ENCODE peak calls at places on chromosomes 3 and 15, in seven cellular contexts. U is activated T-helper 2 cell treated with anti-CD3 and anti-CD28 coated beads, Interferon-gamma antibody, Interleukin-2, Interleukin-4, amounts not matched to agents 10 μg/mL and 5 μg/mL and 100 μg/mL, durations not matched to agents 14 hours and 24 hours and 36 hours; F is AG08395; M is hepatic stellate cell; I is A549; L is left cardiac atrium; W is astrocyte of the cerebellum. T is an unnamed sample.

GRCh38 chr3:52085883-52086282 is 29.5 kb upstream of the DUSP7 start:
- DNase-seq in W (no peak), I (no peak), U (no peak), L (peak; percentile 19), F (no peak), M (no peak), T (no peak)

GRCh38 chr15:34847598-34847997 is 52.2 kb upstream of the ACTC1 start:
- DNase-seq in M (no peak), L (no peak), F (no peak), U (no peak), W (no peak), I (no peak), T (peak; percentile 6)

GRCh38 chr3:73140772-73141434 is 79.4 kb downstream of the EBLN2 start:
- DNase-seq in I (no peak), W (no peak), U (no peak), L (no peak), F (no peak), M (no peak), T (no peak)

GRCh38 chr15:48385431-48385830 is 54.2 kb downstream of the DUT start:
- DNase-seq in U (no peak), L (no peak), W (peak; percentile 89), M (peak; percentile 64), I (no peak), F (peak; percentile 96), T (peak; percentile 99)

GRCh38 chr3:183381179-183381578 is 47.2 kb downstream of the MCF2L2 start:
- DNase-seq in F (no peak), M (peak; percentile 10), U (no peak), W (no peak), I (no peak), L (no peak), T (peak; percentile 68)

GRCh38 chr3:43649365-43649968 is 27.7 kb upstream of the ANO10 start:
- DNase-seq in M (no peak), L (no peak), I (no peak), F (no peak), W (no peak), U (no peak), T (no peak)

GRCh38 chr3:32892625-32893598 is 58.5 kb upstream of the CCR4 start:
- DNase-seq in L (no peak), W (no peak), M (no peak), I (no peak), U (no peak), F (no peak), T (no peak)

GRCh38 chr3:126342991-126343661 is 14.1 kb downstream of the KLF15 start:
- DNase-seq in W (no peak), F (no peak), M (no peak), I (no peak), U (no peak), L (no peak), T (peak; percentile 11)

GRCh38 chr3:150870406-150870805 is 34.8 kb downstream of the MINDY4B start:
- DNase-seq in M (peak; percentile 38), I (no peak), U (no peak), F (peak; percentile 62), W (peak; percentile 1), L (no peak), T (peak; percentile 68)

GRCh38 chr3:189953551-189953950 is 167.1 kb downstream of the P3H2 start:
- DNase-seq in I (no peak), M (no peak), L (no peak), W (peak; percentile 91), F (no peak), U (no peak), T (peak; percentile 32)

GRCh38 chr15:80967451-80967850 is 22.2 kb downstream of the MESD start:
- DNase-seq in I (no peak), U (no peak), M (peak; percentile 71), F (peak; percentile 91), L (no peak), W (peak; percentile 85), T (peak; percentile 86)

GRCh38 chr3:160437083-160437455 is 12.5 kb downstream of the TRIM59 start:
- DNase-seq in I (no peak), L (no peak), F (no peak), M (no peak), W (no peak), U (no peak), T (no peak)

GRCh38 chr3:38354588-38355344 is 8.2 kb downstream of the XYLB start:
- DNase-seq in I (no peak), F (peak; percentile 8), U (no peak), M (no peak), L (no peak), W (peak; percentile 55), T (peak; percentile 73)

GRCh38 chr3:194314669-194315068 is 36.5 kb downstream of the CPN2 start:
- DNase-seq in F (no peak), W (no peak), M (no peak), U (no peak), L (peak; percentile 20), I (no peak), T (no peak)

GRCh38 chr3:4976109-4976508 is 3.1 kb upstream of the BHLHE40 start:
- DNase-seq in W (no peak), U (peak; percentile 47), F (no peak), M (no peak), L (peak; percentile 58), I (peak; percentile 78), T (peak; percentile 58)

GRCh38 chr15:57352535-57353316 is 23.6 kb upstream of the CGNL1 start:
- DNase-seq in F (no peak), U (no peak), I (no peak), M (no peak), W (no peak), L (no peak), T (no peak)

GRCh38 chr3:54104084-54104483 is 18.3 kb upstream of the CACNA2D3 start:
- DNase-seq in I (no peak), U (no peak), M (no peak), L (no peak), W (no peak), F (no peak), T (no peak)

GRCh38 chr3:123373535-123373987 is 75.3 kb downstream of the ADCY5 start:
- DNase-seq in U (no peak), L (peak; percentile 56), M (no peak), F (no peak), I (no peak), W (no peak), T (no peak)

GRCh38 chr3:13009132-13009945 is 63.9 kb downstream of the IQSEC1 start:
- DNase-seq in F (no peak), L (peak; percentile 71), U (peak; percentile 25), M (no peak), I (no peak), W (no peak), T (no peak)

GRCh38 chr3:85312326-85312725 is 353.5 kb downstream of the CADM2 start:
- DNase-seq in W (no peak), L (no peak), I (no peak), U (no peak), M (no peak), F (no peak), T (no peak)

GRCh38 chr3:11288786-11289637 is 16.8 kb downstream of the ATG7 start:
- DNase-seq in M (peak; percentile 57), W (peak; percentile 78), L (no peak), I (peak; percentile 64), F (peak; percentile 64), U (no peak), T (peak; percentile 94)

GRCh38 chr3:79994397-79994796 is 226.6 kb upstream of the ROBO1 start:
- DNase-seq in M (no peak), U (no peak), I (no peak), W (no peak), F (no peak), L (no peak), T (no peak)

GRCh38 chr3:186589856-186590579 is 19.5 kb downstream of the DNAJB11 start:
- DNase-seq in I (no peak), W (no peak), F (no peak), L (peak; percentile 36), U (no peak), M (no peak), T (peak; percentile 24)

GRCh38 chr15:89206908-89207331 is 14.5 kb downstream of the RLBP1 start:
- DNase-seq in L (peak; percentile 78), W (peak; percentile 40), F (peak; percentile 91), U (peak; percentile 63), I (peak; percentile 99), M (peak; percentile 89), T (peak; percentile 73)

GRCh38 chr15:63291507-63291906 is 14.1 kb downstream of the APH1B start:
- DNase-seq in M (peak; percentile 79), U (no peak), F (peak; percentile 76), L (no peak), W (peak; percentile 77), I (no peak), T (peak; percentile 98)

GRCh38 chr3:181561605-181562031 is 150.1 kb upstream of the SOX2 start:
- DNase-seq in W (no peak), L (no peak), F (no peak), U (no peak), M (no peak), I (no peak), T (no peak)

GRCh38 chr3:152718810-152719209 is 116.1 kb upstream of the P2RY1 start:
- DNase-seq in M (no peak), I (no peak), F (no peak), U (no peak), W (no peak), L (no peak), T (no peak)

GRCh38 chr3:145219355-145220196 is 941.4 kb downstream of the PLOD2 start:
- DNase-seq in F (no peak), U (no peak), W (no peak), L (no peak), M (no peak), I (no peak), T (no peak)

GRCh38 chr3:23325466-23326065 is 122.4 kb downstream of the UBE2E2 start:
- DNase-seq in L (no peak), F (no peak), M (no peak), I (no peak), W (no peak), U (no peak), T (no peak)

GRCh38 chr3:169344465-169344864 is 319.0 kb downstream of the MECOM start:
- DNase-seq in L (no peak), I (no peak), U (no peak), F (no peak), W (peak; percentile 13), M (no peak), T (no peak)

GRCh38 chr15:31476866-31477265 is 150.2 kb downstream of the KLF13 start:
- DNase-seq in U (no peak), M (no peak), F (no peak), W (no peak), I (no peak), L (no peak), T (no peak)

GRCh38 chr15:73564255-73564654 is 68.9 kb downstream of the NPTN start:
- DNase-seq in W (peak; percentile 34), U (no peak), M (no peak), L (no peak), F (peak; percentile 73), I (no peak), T (peak; percentile 70)

T was measured in EH.